ENCODE peak calls at places on chromosome 12, in seven cellular contexts. W is T follicular helper cell, G is lung, U is brain microvascular endothelial cell, V is memory B cell, O is WTC11, P is iPS DF 6.9. T is an unnamed sample.

GRCh38 chr12:49014547-49014946 is 4.0 kb downstream of the PRKAG1 start:
- DNase-seq in W (no peak), G (no peak), U (peak), V (no peak), O (no peak), P (no peak), T (peak)

GRCh38 chr12:30905483-30906009 is 21.0 kb upstream of the TSPAN11 start:
- DNase-seq in W (no peak), G (no peak), U (no peak), V (no peak), O (peak), P (no peak), T (no peak)

GRCh38 chr12:14211829-14212455 is 153.5 kb upstream of the ATF7IP start:
- DNase-seq in W (no peak), G (no peak), U (no peak), V (no peak), O (no peak), P (no peak), T (no peak)

GRCh38 chr12:130139971-130140547 is 22.2 kb upstream of the FZD10 start:
- DNase-seq in W (no peak), G (no peak), U (no peak), V (no peak), O (no peak), P (no peak), T (no peak)

GRCh38 chr12:22477166-22477893 is 67.0 kb downstream of the C2CD5 start:
- DNase-seq in W (no peak), G (no peak), U (peak), V (no peak), O (no peak), P (no peak), T (peak)

GRCh38 chr12:82835217-82835616 is 148.5 kb downstream of the TMTC2 start:
- DNase-seq in W (no peak), G (no peak), U (peak), V (no peak), O (no peak), P (no peak), T (peak)

GRCh38 chr12:13229504-13229903 is 33.0 kb downstream of the EMP1 start:
- DNase-seq in W (no peak), G (no peak), U (no peak), V (no peak), O (no peak), P (no peak), T (no peak)

GRCh38 chr12:42987216-42987631 is 397.7 kb upstream of the PRICKLE1 start:
- DNase-seq in W (no peak), G (no peak), U (no peak), V (no peak), O (no peak), P (no peak), T (no peak)

GRCh38 chr12:16515666-16516065 is 90.3 kb downstream of the LMO3 start:
- DNase-seq in W (no peak), G (no peak), U (peak), V (no peak), O (no peak), P (no peak), T (peak)

GRCh38 chr12:14185441-14186192 is 179.9 kb upstream of the ATF7IP start:
- DNase-seq in W (no peak), G (no peak), U (peak), V (peak), O (peak), P (peak), T (peak)

GRCh38 chr12:58425481-58426392 is 484.4 kb downstream of the ATP23 start:
- DNase-seq in W (no peak), G (no peak), U (peak), V (no peak), O (peak), P (no peak), T (peak)

GRCh38 chr12:9707356-9707755 is 25.5 kb downstream of the CLECL1 start:
- DNase-seq in W (no peak), G (no peak), U (no peak), V (no peak), O (no peak), P (no peak), T (no peak)

GRCh38 chr12:130846386-130846785 is 7.3 kb upstream of the STX2 start:
- DNase-seq in W (no peak), G (no peak), U (no peak), V (no peak), O (no peak), P (no peak), T (no peak)

GRCh38 chr12:100737168-100737567 is 57.4 kb upstream of the ANO4 start:
- DNase-seq in W (no peak), G (no peak), U (no peak), V (no peak), O (peak), P (no peak), T (no peak)

GRCh38 chr12:93740721-93741120 is 63.5 kb downstream of the CRADD start:
- DNase-seq in W (no peak), G (no peak), U (no peak), V (no peak), O (no peak), P (no peak), T (peak)

GRCh38 chr12:104290855-104291254 is 12.7 kb upstream of the EID3 start:
- DNase-seq in W (no peak), G (no peak), U (no peak), V (no peak), O (no peak), P (no peak), T (no peak)

GRCh38 chr12:127726928-127727327 is 540.0 kb upstream of the TMEM132C start:
- DNase-seq in W (no peak), G (no peak), U (no peak), V (no peak), O (no peak), P (no peak), T (no peak)

GRCh38 chr12:26282339-26282945 is 87.1 kb downstream of the SSPN start:
- DNase-seq in W (no peak), G (no peak), U (no peak), V (no peak), O (no peak), P (no peak), T (no peak)

GRCh38 chr12:132487311-132487741 is 2.6 kb upstream of the FBRSL1 start:
- DNase-seq in W (no peak), G (no peak), U (no peak), V (no peak), O (no peak), P (no peak), T (no peak)

GRCh38 chr12:57329219-57329618 is 78.2 kb upstream of the STAC3 start:
- DNase-seq in W (no peak), G (no peak), U (no peak), V (no peak), O (no peak), P (no peak), T (no peak)

GRCh38 chr12:45775964-45776363 is 46.5 kb downstream of the ARID2 start:
- DNase-seq in W (no peak), G (no peak), U (no peak), V (no peak), O (peak), P (no peak), T (no peak)

GRCh38 chr12:42935090-42935489 is 345.5 kb upstream of the PRICKLE1 start:
- DNase-seq in W (no peak), G (no peak), U (no peak), V (no peak), O (no peak), P (no peak), T (no peak)

GRCh38 chr12:58794859-58795258 is 125.4 kb downstream of the LRIG3 start:
- DNase-seq in W (no peak), G (no peak), U (no peak), V (no peak), O (no peak), P (no peak), T (peak)

GRCh38 chr12:106343213-106343509 is 14.4 kb upstream of the POLR3B start:
- DNase-seq in W (no peak), G (no peak), U (no peak), V (no peak), O (no peak), P (no peak), T (no peak)

GRCh38 chr12:52539024-52539820 is 13.7 kb downstream of the KRT71 start:
- DNase-seq in W (no peak), G (no peak), U (no peak), V (no peak), O (no peak), P (no peak), T (peak)

GRCh38 chr12:24937553-24938244 is 11.2 kb downstream of the BCAT1 start:
- DNase-seq in W (no peak), G (no peak), U (peak), V (no peak), O (no peak), P (no peak), T (peak)

GRCh38 chr12:94289551-94290312 is 141.4 kb downstream of the PLXNC1 start:
- DNase-seq in W (no peak), G (no peak), U (peak), V (no peak), O (no peak), P (no peak), T (peak)

GRCh38 chr12:26978801-26979200 is 35.4 kb downstream of the TM7SF3 start:
- DNase-seq in W (no peak), G (no peak), U (no peak), V (no peak), O (no peak), P (no peak), T (no peak)

GRCh38 chr12:49539406-49540228 is 787 bp downstream of the KCNH3 start:
- DNase-seq in W (no peak), G (no peak), U (no peak), V (no peak), O (no peak), P (no peak), T (no peak)

GRCh38 chr12:44875954-44876553 is at the start of gene NELL2:
- DNase-seq in W (peak), G (peak), U (no peak), V (peak), O (peak), P (peak), T (no peak)

GRCh38 chr12:115351513-115352077 is 667.6 kb upstream of the TBX3 start:
- DNase-seq in W (no peak), G (no peak), U (no peak), V (no peak), O (no peak), P (no peak), T (no peak)

GRCh38 chr12:97552410-97553050 is 89.9 kb downstream of the RMST start:
- DNase-seq in W (no peak), G (no peak), U (no peak), V (no peak), O (no peak), P (no peak), T (no peak)

GRCh38 chr12:15575797-15576560 is 213.2 kb downstream of the EPS8 start:
- DNase-seq in W (no peak), G (no peak), U (no peak), V (no peak), O (no peak), P (no peak), T (no peak)

GRCh38 chr12:40622246-40622838 is 69.9 kb upstream of the CNTN1 start:
- DNase-seq in W (no peak), G (peak), U (peak), V (peak), O (peak), P (peak), T (peak)

GRCh38 chr12:69392146-69392928 is 32.8 kb downstream of the YEATS4 start:
- DNase-seq in W (no peak), G (no peak), U (no peak), V (no peak), O (no peak), P (no peak), T (no peak)

GRCh38 chr12:7190268-7191055 is 976 bp downstream of the PEX5 start:
- DNase-seq in W (no peak), G (no peak), U (no peak), V (no peak), O (peak), P (no peak), T (peak)

GRCh38 chr12:39464976-39465375 is 22.1 kb upstream of the KIF21A start:
- DNase-seq in W (no peak), G (no peak), U (no peak), V (no peak), O (no peak), P (no peak), T (no peak)

GRCh38 chr12:66740257-66740656 is 61.4 kb upstream of the GRIP1 start:
- DNase-seq in W (no peak), G (no peak), U (no peak), V (no peak), O (no peak), P (no peak), T (peak)

GRCh38 chr12:2075558-2076195 is 22.9 kb downstream of the CACNA1C start:
- DNase-seq in W (no peak), G (no peak), U (no peak), V (no peak), O (no peak), P (no peak), T (no peak)

GRCh38 chr12:55743131-55743921 is 404 bp downstream of the GDF11 start:
- DNase-seq in W (peak), G (no peak), U (peak), V (peak), O (peak), P (no peak), T (peak)